ENCODE peak calls at places on chromosomes 13 and 19, in four cellular contexts. C is ovary, S is pancreas, B is psoas muscle. J is an unnamed sample.
A peak's percentile ranks its signal among the peaks of the same experiment; 100 is the strongest.

GRCh38 chr13:111907341-111907880 is 159.5 kb upstream of the SOX1 start:
- DNase-seq in C (no peak), S (no peak), B (no peak), J (no peak)

GRCh38 chr19:8387688-8388611 is 2.2 kb upstream of the RAB11B start:
- DNase-seq in C (no peak), S (peak; percentile 49), B (peak; percentile 15), J (peak; percentile 29)

GRCh38 chr13:108993346-108993745 is 363.9 kb downstream of the MYO16 start:
- DNase-seq in C (no peak), S (no peak), B (no peak), J (no peak)

GRCh38 chr19:14159059-14159458 is 22.7 kb upstream of the ASF1B start:
- DNase-seq in C (no peak), S (no peak), B (no peak), J (no peak)

GRCh38 chr19:10855879-10856522 is 7.8 kb downstream of the C19orf38 start:
- DNase-seq in C (no peak), S (no peak), B (no peak), J (no peak)

GRCh38 chr13:51970251-51970793 is 40.9 kb downstream of the ATP7B start:
- DNase-seq in C (no peak), S (no peak), B (no peak), J (no peak)

GRCh38 chr13:29684441-29684840 is 89.0 kb upstream of the SLC7A1 start:
- DNase-seq in C (no peak), S (no peak), B (no peak), J (no peak)

GRCh38 chr19:18736415-18737336 is 53.2 kb downstream of the CRTC1 start:
- DNase-seq in C (no peak), S (peak; percentile 57), B (peak; percentile 56), J (no peak)

GRCh38 chr19:16338470-16339360 is 14.1 kb downstream of the KLF2 start:
- DNase-seq in C (peak; percentile 57), S (no peak), B (no peak), J (peak; percentile 73)

GRCh38 chr19:39405261-39405912 is 1.3 kb upstream of the ZFP36 start:
- DNase-seq in C (peak; percentile 62), S (no peak), B (no peak), J (no peak)

GRCh38 chr13:95455782-95456181 is 96.7 kb upstream of the CLDN10 start:
- DNase-seq in C (no peak), S (no peak), B (no peak), J (no peak)

GRCh38 chr13:21672811-21673591 is 2.1 kb downstream of the FGF9 start:
- DNase-seq in C (no peak), S (no peak), B (no peak), J (no peak)

GRCh38 chr13:21233086-21233485 is 56.6 kb downstream of the MRPL57 start:
- DNase-seq in C (no peak), S (no peak), B (no peak), J (no peak)

GRCh38 chr19:10431254-10431942 is 11.1 kb downstream of the PDE4A start:
- DNase-seq in C (no peak), S (no peak), B (peak; percentile 59), J (peak; percentile 76)

GRCh38 chr19:45600340-45600885 is 1.6 kb downstream of the GPR4 start:
- DNase-seq in C (no peak), S (no peak), B (no peak), J (no peak)

GRCh38 chr19:15456871-15457700 is 7.3 kb downstream of the RASAL3 start:
- DNase-seq in C (no peak), S (no peak), B (no peak), J (no peak)

GRCh38 chr19:2113436-2114211 is 16.9 kb downstream of the IZUMO4 start:
- DNase-seq in C (no peak), S (no peak), B (no peak), J (no peak)

GRCh38 chr19:1252221-1252817 is 3.9 kb downstream of the MIDN start:
- DNase-seq in C (peak; percentile 94), S (peak; percentile 95), B (peak; percentile 96), J (peak; percentile 95)

GRCh38 chr13:51919531-51919930 is 57.8 kb downstream of the CCDC70 start:
- DNase-seq in C (no peak), S (no peak), B (no peak), J (no peak)

GRCh38 chr19:11931513-11931912 is 6.6 kb downstream of the ZNF700 start:
- DNase-seq in C (no peak), S (no peak), B (no peak), J (no peak)

GRCh38 chr13:100694722-100695644 is 20.4 kb upstream of the TMTC4 start:
- DNase-seq in C (no peak), S (peak; percentile 7), B (no peak), J (no peak)

GRCh38 chr13:47437411-47437810 is 540.6 kb upstream of the HTR2A start:
- DNase-seq in C (no peak), S (no peak), B (no peak), J (no peak)

GRCh38 chr13:24887759-24888158 is 123.8 kb downstream of the RNF17 start:
- DNase-seq in C (no peak), S (no peak), B (no peak), J (no peak)

GRCh38 chr13:41651413-41652068 is 194.2 kb downstream of the RGCC start:
- DNase-seq in C (no peak), S (no peak), B (no peak), J (no peak)

GRCh38 chr19:1768248-1768647 is 14.9 kb downstream of the ONECUT3 start:
- DNase-seq in C (no peak), S (no peak), B (no peak), J (no peak)

GRCh38 chr19:44072543-44073401 is 813 bp downstream of the ZNF284 start:
- DNase-seq in C (no peak), S (no peak), B (no peak), J (no peak)

GRCh38 chr19:6692027-6692426 is 22.1 kb upstream of the TNFSF14 start:
- DNase-seq in C (no peak), S (no peak), B (no peak), J (no peak)

GRCh38 chr13:30158774-30159445 is 148.4 kb downstream of the KATNAL1 start:
- DNase-seq in C (no peak), S (no peak), B (no peak), J (no peak)

GRCh38 chr19:1217366-1217765 is 11.8 kb downstream of the STK11 start:
- DNase-seq in C (no peak), S (no peak), B (peak; percentile 78), J (no peak)

GRCh38 chr19:23686622-23687423 is at the start of gene ZNF675:
- DNase-seq in C (peak; percentile 84), S (peak; percentile 83), B (peak; percentile 94), J (peak; percentile 96)

GRCh38 chr19:19338082-19338481 is 17.5 kb downstream of the MAU2 start:
- DNase-seq in C (no peak), S (no peak), B (no peak), J (no peak)

GRCh38 chr19:38665219-38665931 is 17.9 kb downstream of the ACTN4 start:
- DNase-seq in C (no peak), S (no peak), B (peak; percentile 24), J (no peak)

GRCh38 chr13:33671560-33671959 is 146.4 kb upstream of the RFC3 start:
- DNase-seq in C (no peak), S (no peak), B (no peak), J (no peak)

GRCh38 chr19:8151499-8152035 is 2.2 kb upstream of the FBN3 start:
- DNase-seq in C (no peak), S (no peak), B (no peak), J (no peak)

GRCh38 chr13:112226320-112227002 is 149.7 kb upstream of the SPACA7 start:
- DNase-seq in C (no peak), S (no peak), B (no peak), J (no peak)

GRCh38 chr19:8515317-8515716 is 1.4 kb upstream of the ZNF414 start:
- DNase-seq in C (no peak), S (no peak), B (no peak), J (peak; percentile 74)

GRCh38 chr19:47309038-47309437 is 623 bp upstream of the C5AR1 start:
- DNase-seq in C (no peak), S (no peak), B (no peak), J (no peak)

DNA sequence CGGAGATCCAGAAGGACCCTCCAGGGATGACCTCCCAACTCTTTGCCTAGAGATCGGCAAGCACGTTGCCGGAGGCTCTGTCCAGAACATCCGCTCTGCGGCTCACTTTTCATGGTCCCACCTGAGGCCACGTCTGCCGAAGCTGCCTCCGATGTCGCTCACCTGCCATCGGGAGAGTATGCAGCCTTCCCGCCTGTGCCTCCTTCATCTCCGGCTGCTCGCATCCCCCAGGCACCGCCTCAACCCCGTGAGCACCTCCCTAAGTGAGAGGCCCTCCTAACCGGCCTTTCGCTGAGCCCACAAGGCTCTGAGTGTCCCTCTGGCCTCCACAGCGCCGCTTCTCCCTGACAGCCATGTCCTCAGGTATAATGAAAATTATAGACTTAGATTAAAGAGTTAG is 275.1 kb downstream of the EFNB2 start:
- DNase-seq in C (no peak), S (no peak), B (no peak), J (no peak)
- H3K27ac ChIP-seq in C (no peak overlapping the region), S (no peak overlapping the region), B (no peak overlapping the region), J (no peak overlapping the region)

GRCh38 chr13:49936943-49937273 is 768 bp upstream of the SPRYD7 start:
- DNase-seq in C (no peak), S (no peak), B (peak; percentile 55), J (no peak)
- H3K27ac ChIP-seq in C (peak overlapping the region; percentile 56), S (peak overlapping the region; percentile 80), B (peak overlapping the region; percentile 92), J (peak overlapping the region; percentile 89)

DNA sequence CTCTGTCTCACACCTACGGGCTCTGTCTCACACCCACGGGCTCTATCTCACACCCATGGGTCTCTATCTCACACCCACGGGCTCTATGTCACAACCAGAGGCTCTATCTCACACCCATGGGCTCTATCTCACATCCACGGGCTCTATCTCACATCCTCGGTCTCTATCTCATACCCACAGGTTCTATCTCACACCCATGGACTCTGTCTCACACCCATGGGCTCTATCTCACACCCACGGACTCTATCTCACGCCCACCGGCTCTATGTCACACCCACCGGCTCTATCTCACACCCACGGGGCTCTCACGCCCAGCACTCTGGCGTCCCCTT is 73.9 kb downstream of the COL4A2 start:
- DNase-seq in C (no peak), S (no peak), B (no peak), J (no peak)
- H3K27ac ChIP-seq in C (no peak overlapping the region), S (no peak overlapping the region), B (no peak overlapping the region), J (no peak overlapping the region)

DNA sequence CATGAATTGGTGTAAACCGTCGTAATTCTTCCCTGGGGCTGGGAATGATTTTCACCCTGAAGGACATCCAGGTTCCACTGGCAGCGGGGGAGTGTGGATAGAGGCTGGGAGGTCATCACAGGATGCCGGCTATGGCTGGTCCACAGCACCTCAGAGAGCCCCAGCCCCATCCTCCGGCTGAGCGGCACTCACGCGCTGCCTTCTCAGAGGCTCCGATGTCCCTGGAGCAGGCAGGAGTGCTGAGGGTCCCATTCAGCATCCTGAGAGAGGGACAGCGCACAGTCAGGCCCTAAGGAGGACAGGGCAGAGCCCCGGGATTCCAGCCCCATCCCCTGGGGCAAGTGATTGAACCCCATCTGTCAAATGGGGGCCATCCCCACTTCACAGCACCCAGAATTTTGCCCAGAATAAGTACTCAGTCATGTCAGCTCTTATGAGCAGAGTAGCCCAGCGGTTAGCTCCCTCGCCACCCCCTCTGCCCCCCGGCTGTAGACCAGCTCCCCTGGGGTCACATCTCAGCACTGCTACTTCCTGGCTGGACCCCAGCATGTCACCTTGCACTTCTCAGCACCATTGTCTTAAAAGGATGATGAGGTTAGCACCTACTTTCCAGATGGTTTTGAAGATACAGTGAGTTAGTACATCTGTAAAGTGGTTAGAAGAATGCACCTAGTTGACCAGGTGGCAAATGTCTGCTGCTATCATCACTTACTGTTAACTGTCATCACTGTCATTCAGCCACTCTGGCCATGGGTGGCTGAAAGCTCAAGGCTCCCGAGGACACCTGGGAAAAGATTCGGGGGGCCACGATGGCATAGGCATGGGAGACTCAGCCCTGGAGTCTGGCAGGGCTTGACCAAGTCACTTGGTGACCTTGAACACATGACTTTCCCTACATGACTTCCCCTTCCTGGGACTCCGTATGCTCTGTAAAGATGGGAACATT is 11.9 kb downstream of the GRAMD1A start:
- DNase-seq in C (no peak), S (no peak), B (no peak), J (no peak)
- H3K27ac ChIP-seq in C (no peak overlapping the region), S (no peak overlapping the region), B (no peak overlapping the region), J (peak overlapping the region; percentile 44)